ENCODE peak calls at places on chromosomes 12 and 14, in five cellular contexts. D is tibial artery, U is ascending aorta, H is esophagus squamous epithelium, A is PC-3. F is an unnamed sample.

GRCh38 chr14:51677276-51677675 is 25.6 kb downstream of the FRMD6 start:
- DNase-seq in D (no peak), U (no peak), H (no peak), A (no peak), F (no peak)

GRCh38 chr14:92341791-92342190 is 18.8 kb downstream of the SLC24A4 start:
- DNase-seq in D (no peak), U (no peak), H (no peak), A (no peak), F (no peak)

GRCh38 chr12:108568653-108569154 is 6.3 kb downstream of the ISCU start:
- DNase-seq in D (peak; percentile 31), U (peak; percentile 39), H (no peak), A (no peak), F (no peak)

GRCh38 chr12:119788783-119789182 is 88.3 kb downstream of the CIT start:
- DNase-seq in D (no peak), U (no peak), H (no peak), A (no peak), F (no peak)

GRCh38 chr12:6547987-6548386 is 7.9 kb downstream of the IFFO1 start:
- DNase-seq in D (no peak), U (peak; percentile 66), H (no peak), A (peak; percentile 60), F (peak; percentile 55)

GRCh38 chr12:26789731-26790644 is 43.0 kb downstream of the ITPR2 start:
- DNase-seq in D (no peak), U (no peak), H (no peak), A (peak; percentile 90), F (no peak)

GRCh38 chr12:69329669-69330428 is 18.3 kb upstream of the LYZ start:
- DNase-seq in D (no peak), U (no peak), H (no peak), A (peak; percentile 18), F (no peak)

GRCh38 chr12:121325922-121326396 is 26.3 kb downstream of the ANAPC5 start:
- DNase-seq in D (no peak), U (no peak), H (no peak), A (no peak), F (no peak)

GRCh38 chr14:32129124-32129523 is 52.0 kb downstream of the ARHGAP5 start:
- DNase-seq in D (no peak), U (no peak), H (no peak), A (peak; percentile 81), F (no peak)

GRCh38 chr14:81772391-81772790 is 238.7 kb upstream of the SEL1L start:
- DNase-seq in D (no peak), U (no peak), H (no peak), A (no peak), F (no peak)

GRCh38 chr12:131500564-131500963 is 210.3 kb upstream of the SFSWAP start:
- DNase-seq in D (no peak), U (no peak), H (no peak), A (no peak), F (no peak)

GRCh38 chr12:42810006-42810405 is 220.5 kb upstream of the PRICKLE1 start:
- DNase-seq in D (no peak), U (no peak), H (no peak), A (peak; percentile 5), F (no peak)

GRCh38 chr12:39618701-39619100 is 902 bp downstream of the ABCD2 start:
- DNase-seq in D (no peak), U (no peak), H (no peak), A (no peak), F (no peak)

GRCh38 chr14:36658091-36659009 is 3.3 kb upstream of the PAX9 start:
- DNase-seq in D (no peak), U (no peak), H (no peak), A (no peak), F (no peak)

GRCh38 chr12:68508536-68509050 is 102.1 kb upstream of the RAP1B start:
- DNase-seq in D (no peak), U (no peak), H (no peak), A (no peak), F (no peak)

GRCh38 chr14:74585406-74586335 is 26.4 kb downstream of the LTBP2 start:
- DNase-seq in D (no peak), U (no peak), H (no peak), A (no peak), F (no peak)
- H3K4me1 ChIP-seq in D (no peaks in the 10 kb centered on the region), U (peaks cover 82% of the 10 kb centered on the region), H (peaks cover 32% of the 10 kb centered on the region), A (peaks cover 25% of the 10 kb centered on the region), F (peaks cover 50% of the 10 kb centered on the region)

GRCh38 chr14:53149656-53150319 is 3.3 kb downstream of the DDHD1 start:
- DNase-seq in D (no peak), U (no peak), H (no peak), A (no peak), F (no peak)
- H3K4me3 ChIP-seq in D (no peak overlapping the region), U (no peak overlapping the region), H (no peak overlapping the region), A (peak overlapping the region; percentile 97), F (no peak overlapping the region)

DNA sequence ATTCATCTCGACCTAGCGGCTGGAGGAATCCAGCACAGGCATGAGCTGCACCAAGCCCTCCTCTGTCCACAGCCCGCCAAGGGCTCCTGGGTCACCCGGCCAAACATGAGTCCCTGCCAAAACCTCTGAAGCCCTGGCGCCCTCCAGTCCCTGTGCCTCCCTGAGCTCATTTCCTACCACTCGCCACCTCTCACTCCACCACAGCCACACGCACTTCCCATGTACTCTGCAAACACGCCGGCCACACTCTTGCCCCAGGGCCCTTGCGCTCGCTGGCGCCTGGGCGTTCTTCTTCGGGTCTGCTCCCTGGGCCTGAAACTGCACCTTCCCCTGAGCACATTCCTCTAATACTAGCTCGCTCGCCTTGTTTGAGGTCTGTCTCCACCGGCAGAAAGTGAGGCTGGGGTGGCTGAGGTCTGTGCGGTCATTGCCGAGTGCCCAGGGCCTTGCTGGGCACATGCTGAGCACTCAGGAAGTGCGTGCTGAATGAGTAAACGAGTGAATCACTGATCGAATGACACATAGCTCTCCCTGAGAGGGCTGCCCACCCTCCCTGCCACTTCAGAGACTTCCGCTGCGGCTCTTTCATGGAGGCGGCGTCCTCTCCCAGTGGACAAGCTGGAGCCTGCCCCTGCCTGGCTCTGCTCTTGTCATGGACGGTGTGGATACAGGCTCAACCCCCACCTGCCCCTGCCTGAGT is 33.7 kb upstream of the DLK1 start:
- DNase-seq in D (no peak), U (no peak), H (no peak), A (peak; percentile 98), F (no peak)
- H3K27ac ChIP-seq in D (no peak overlapping the region), U (no peak overlapping the region), H (peak overlapping the region; percentile 35), A (peak overlapping the region; percentile 76), F (no peak overlapping the region)

GRCh38 chr12:57898308-57898970 is 42.9 kb upstream of the ATP23 start:
- DNase-seq in D (no peak), U (no peak), H (no peak), A (no peak), F (no peak)
- H3K4me1 ChIP-seq in D (peaks cover 16% of the 10 kb centered on the region), U (peaks cover 58% of the 10 kb centered on the region), H (peaks cover 54% of the 10 kb centered on the region), A (peaks cover 30% of the 10 kb centered on the region), F (peaks cover 58% of the 10 kb centered on the region)

GRCh38 chr12:109573029-109573913 is at the start of the genes MMAB and MVK:
- DNase-seq in D (peak; percentile 100), U (peak; percentile 100), H (peak; percentile 97), A (peak; percentile 100), F (peak; percentile 98)

GRCh38 chr12:109571773-109572505 is 1.4 kb downstream of the MMAB start:
- DNase-seq in D (no peak), U (no peak), H (no peak), A (no peak), F (no peak)

GRCh38 chr12:109573914-109574244 is 285 bp downstream of the MVK start:
- DNase-seq in D (no peak), U (no peak), H (no peak), A (no peak), F (no peak)

GRCh38 chr12:109575683-109576082 is 2.1 kb downstream of the MVK start:
- DNase-seq in D (no peak), U (no peak), H (no peak), A (no peak), F (no peak)

DNA sequence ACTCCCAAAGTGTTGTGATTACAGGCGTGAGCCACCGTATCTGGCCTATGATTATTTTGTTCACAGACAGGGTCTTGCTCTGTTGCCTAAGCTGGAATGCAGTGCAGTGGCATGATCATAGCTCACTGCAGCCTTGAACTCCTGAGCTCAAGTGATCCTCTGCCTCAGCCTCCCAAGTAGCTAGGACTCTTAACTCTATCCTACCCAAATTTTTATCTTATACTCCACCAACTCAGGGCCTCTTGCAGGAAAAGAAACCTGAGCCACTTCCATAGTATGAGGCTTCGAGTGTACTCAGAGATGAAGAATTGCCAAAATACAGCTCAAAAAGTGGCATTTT is 828 bp downstream of the MMAB start:
- DNase-seq in D (no peak), U (no peak), H (no peak), A (no peak), F (no peak)
- H3K4me3 ChIP-seq in D (peak overlapping the region; percentile 73), U (peak overlapping the region; percentile 78), H (peak overlapping the region; percentile 74), A (peak overlapping the region; percentile 81), F (peak overlapping the region; percentile 84)

GRCh38 chr12:11877869-11878780 is 192.6 kb upstream of the BCL2L14 start:
- DNase-seq in D (peak; percentile 81), U (peak; percentile 80), H (no peak), A (peak; percentile 76), F (no peak)
- H3K27ac ChIP-seq in D (peak overlapping the region; percentile 65), U (peak overlapping the region; percentile 43), H (peak overlapping the region; percentile 59), A (peak overlapping the region; percentile 83), F (peak overlapping the region; percentile 39)

DNA sequence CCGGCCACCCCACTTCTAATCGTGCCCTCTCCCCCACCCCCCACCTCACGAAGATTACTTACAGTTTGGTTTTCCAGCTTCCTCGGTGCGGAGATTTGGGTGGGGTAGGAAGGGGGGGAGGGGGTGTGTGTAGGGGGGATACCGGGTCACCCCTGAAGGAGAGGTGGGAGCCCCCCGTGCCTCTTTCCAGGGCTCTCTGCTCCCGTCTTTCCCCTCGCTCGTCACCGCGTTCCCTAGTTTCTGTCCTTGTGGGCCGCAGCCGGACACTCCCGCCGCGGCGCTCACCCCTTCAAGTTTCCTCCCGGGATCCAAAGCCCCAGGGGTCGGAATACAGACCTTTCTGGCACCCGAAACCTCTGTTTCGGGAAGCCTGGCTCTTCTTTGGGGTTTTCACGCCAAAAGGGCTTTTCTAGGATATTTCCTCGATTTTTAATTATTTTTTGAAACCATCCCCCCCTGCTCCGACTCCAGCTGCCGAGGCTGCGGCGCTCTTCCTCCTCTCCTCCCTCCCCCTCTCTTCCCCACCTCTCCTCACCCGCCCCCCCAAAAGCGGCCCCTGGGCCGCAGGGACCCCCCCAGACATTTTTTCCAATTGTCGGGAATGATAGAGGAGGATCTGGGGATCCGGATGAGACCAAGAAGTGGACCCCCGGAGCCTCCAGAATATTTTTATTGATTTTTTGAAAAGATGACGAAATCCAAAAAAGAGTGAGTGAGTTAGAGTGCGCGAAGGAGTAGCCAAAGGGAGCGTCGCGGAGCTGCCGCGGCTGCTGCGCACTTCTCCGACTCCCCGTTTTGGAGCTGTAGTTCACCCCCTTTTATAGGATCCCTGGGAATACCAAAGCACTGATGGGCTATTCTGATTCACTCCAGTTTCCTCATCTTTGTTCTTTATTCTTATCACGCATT is 1.7 kb downstream of the CCND2 start:
- DNase-seq in D (no peak), U (no peak), H (no peak), A (no peak), F (no peak)
- H3K4me1 ChIP-seq in D (no peaks in the 10 kb centered on the region), U (peaks cover 48% of the 10 kb centered on the region), H (peaks cover 59% of the 10 kb centered on the region), A (no peaks in the 10 kb centered on the region), F (peaks cover 93% of the 10 kb centered on the region)

GRCh38 chr14:95507701-95508103 is 8.7 kb downstream of the SYNE3 start:
- DNase-seq in D (peak; percentile 81), U (peak; percentile 88), H (no peak), A (peak; percentile 78), F (no peak)
- H3K4me3 ChIP-seq in D (no peak overlapping the region), U (no peak overlapping the region), H (no peak overlapping the region), A (peak overlapping the region; percentile 28), F (no peak overlapping the region)

GRCh38 chr12:52523825-52524224 is 3.6 kb upstream of the KRT5 start:
- DNase-seq in D (no peak), U (peak; percentile 43), H (no peak), A (no peak), F (no peak)
- H3K27ac ChIP-seq in D (no peak overlapping the region), U (no peak overlapping the region), H (peak overlapping the region; percentile 89), A (no peak overlapping the region), F (no peak overlapping the region)